ENCODE peak calls at places on chromosomes 2 and 18, in six cellular contexts. K, Q, X, E, H and C are unnamed samples.

GRCh38 chr2:63537306-63537705 is 51.0 kb downstream of the WDPCP start:
- DNase-seq in Q (no peak), K (peak; percentile 81), H (no peak), X (no peak), E (no peak), C (no peak)

GRCh38 chr2:219875036-219875435 is 247.6 kb downstream of the SLC4A3 start:
- DNase-seq in H (no peak), E (no peak), X (no peak), K (no peak), Q (no peak), C (no peak)

GRCh38 chr2:161975062-161975812 is 98.8 kb downstream of the DPP4 start:
- DNase-seq in H (no peak), K (peak; percentile 27), E (no peak), X (no peak), Q (no peak), C (no peak)

GRCh38 chr18:76657911-76658475 is 163.0 kb upstream of the ZNF516 start:
- DNase-seq in K (no peak), Q (no peak), X (no peak), H (no peak), E (no peak), C (no peak)

GRCh38 chr18:47120428-47120827 is 29.9 kb downstream of the HDHD2 start:
- DNase-seq in E (no peak), Q (no peak), X (no peak), K (no peak), H (no peak), C (no peak)

GRCh38 chr2:60331106-60331809 is 222.2 kb downstream of the BCL11A start:
- DNase-seq in H (no peak), K (peak; percentile 6), Q (no peak), X (no peak), E (no peak), C (no peak)

GRCh38 chr2:217740178-217740577 is 262.6 kb downstream of the TNS1 start:
- DNase-seq in Q (no peak), X (no peak), E (no peak), H (no peak), K (no peak), C (no peak)

GRCh38 chr2:151978709-151979108 is 120.1 kb downstream of the CACNB4 start:
- DNase-seq in H (no peak), E (no peak), K (no peak), X (no peak), Q (peak; percentile 70), C (no peak)

GRCh38 chr18:11008544-11008943 is 140.8 kb downstream of the PIEZO2 start:
- DNase-seq in X (no peak), H (no peak), K (no peak), Q (no peak), E (no peak), C (no peak)

GRCh38 chr18:59484796-59485328 is 125.8 kb upstream of the LMAN1 start:
- DNase-seq in K (peak; percentile 34), H (no peak), X (no peak), E (no peak), Q (no peak), C (no peak)

GRCh38 chr2:206556357-206556949 is 85.8 kb upstream of the FAM237A start:
- DNase-seq in K (peak; percentile 57), H (peak; percentile 71), X (no peak), Q (no peak), E (peak; percentile 25), C (no peak)

GRCh38 chr2:241613018-241613780 is 23.8 kb downstream of the THAP4 start:
- DNase-seq in Q (no peak), K (peak; percentile 26), H (no peak), X (no peak), E (no peak), C (no peak)

GRCh38 chr18:74806700-74807416 is 209.2 kb downstream of the ZNF407 start:
- DNase-seq in E (no peak), X (no peak), K (peak; percentile 91), H (peak; percentile 87), Q (no peak), C (no peak)

GRCh38 chr2:42835577-42836371 is 43.4 kb upstream of the HAAO start:
- DNase-seq in E (no peak), H (no peak), Q (no peak), X (peak; percentile 56), K (peak; percentile 98), C (peak; percentile 44)

GRCh38 chr2:95260028-95261023 is 13.9 kb upstream of the PROM2 start:
- DNase-seq in E (no peak), X (no peak), Q (peak; percentile 18), K (peak; percentile 67), H (no peak), C (no peak)

DNA sequence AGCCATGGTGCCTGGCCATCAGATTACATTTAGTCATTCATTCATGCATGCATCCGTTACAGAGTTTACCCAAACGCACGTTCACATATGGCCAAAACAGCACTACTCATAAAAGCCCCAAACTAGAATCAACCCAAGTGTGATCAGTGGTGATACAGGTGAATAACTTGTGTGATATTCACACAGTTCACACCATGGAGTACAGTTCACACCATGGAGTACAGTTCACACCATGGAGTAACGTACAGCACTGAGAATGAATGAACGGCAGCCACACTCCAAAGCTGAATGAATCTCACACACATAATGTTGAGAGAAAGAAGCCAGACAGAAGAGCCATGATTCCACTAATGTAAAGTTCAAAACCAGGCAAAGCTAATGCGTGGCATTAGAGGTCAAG is 12.3 kb upstream of the SLC66A3 start:
- DNase-seq in E (no peak), X (no peak), Q (no peak), H (no peak), K (no peak), C (no peak)
- H3K36me3 ChIP-seq in E (no peaks in the 10 kb centered on the region), X (no peaks in the 10 kb centered on the region), Q (no peaks in the 10 kb centered on the region), H (no peaks in the 10 kb centered on the region), K (no peaks in the 10 kb centered on the region), C (no peaks in the 10 kb centered on the region)

GRCh38 chr2:224983719-224984388 is 58.4 kb downstream of the DOCK10 start:
- DNase-seq in H (no peak), X (no peak), K (peak; percentile 72), Q (no peak), E (no peak), C (no peak)
- H3K27ac ChIP-seq in H (no peak overlapping the region), X (no peak overlapping the region), K (peak overlapping the region; percentile 83), Q (peak overlapping the region; percentile 67), E (peak overlapping the region; percentile 50), C (no peak overlapping the region)

GRCh38 chr2:159109552-159109951 is 141.1 kb downstream of the TANC1 start:
- DNase-seq in X (no peak), K (no peak), E (no peak), Q (no peak), H (no peak), C (no peak)
- H3K4me1 ChIP-seq in X (peaks cover 10% of the 10 kb centered on the region), K (peaks cover 23% of the 10 kb centered on the region), E (no peaks in the 10 kb centered on the region), Q (no peaks in the 10 kb centered on the region), H (no peaks in the 10 kb centered on the region), C (peaks cover 11% of the 10 kb centered on the region)

GRCh38 chr2:159230145-159230877 is 56.2 kb downstream of the WDSUB1 start:
- DNase-seq in Q (no peak), E (no peak), H (no peak), K (no peak), X (no peak), C (no peak)
- H3K36me3 ChIP-seq in Q (peaks cover 80% of the 10 kb centered on the region), E (no peaks in the 10 kb centered on the region), H (no peaks in the 10 kb centered on the region), K (peaks cover 21% of the 10 kb centered on the region), X (no peaks in the 10 kb centered on the region), C (peaks cover 8% of the 10 kb centered on the region)

DNA sequence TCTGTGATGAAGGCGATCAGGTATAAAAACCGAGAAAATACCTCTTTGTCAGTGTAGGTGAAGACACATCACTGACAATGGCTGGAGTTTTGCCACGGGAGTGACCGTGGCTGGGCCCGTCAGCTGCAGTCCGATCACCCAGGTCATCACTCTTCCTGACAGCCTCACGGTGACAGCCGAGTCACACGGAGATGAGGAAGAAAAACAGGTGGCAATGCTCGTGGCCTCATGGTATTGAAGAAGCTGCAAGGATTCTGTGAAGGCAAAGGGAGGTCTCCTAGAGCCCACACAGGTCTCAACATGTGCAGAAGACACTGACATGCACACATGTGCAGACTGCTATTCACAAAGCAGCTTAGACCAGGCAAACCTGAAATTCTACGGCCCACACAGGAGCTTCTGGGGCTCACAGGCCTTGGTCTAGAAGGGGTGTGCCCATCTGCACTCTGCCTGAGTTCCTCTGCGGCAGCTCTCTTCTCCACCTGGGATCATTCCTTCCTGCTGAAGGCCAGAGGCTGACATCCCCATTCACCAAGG is 7.4 kb downstream of the COPS9 start:
- DNase-seq in X (no peak), H (no peak), K (no peak), E (no peak), Q (no peak), C (no peak)
- H3K27ac ChIP-seq in X (no peak overlapping the region), H (no peak overlapping the region), K (no peak overlapping the region), E (no peak overlapping the region), Q (no peak overlapping the region), C (no peak overlapping the region)